ENCODE peak calls at places on chromosomes 16 and 17, in five cellular contexts. One of them, this sample, is unnamed.

GRCh38 chr16:7013990-7014389 is 318.7 kb upstream of the RBFOX1 start:
- DNase-seq in foreskin fibroblast: no peak
- DNase-seq in activated CD4-positive, alpha-beta T cell treated with anti-CD3 and anti-CD28 coated beads, Interleukin-2, amount 50 U/mL, for 1 hour: no peak
- DNase-seq in stomach: no peak
- DNase-seq in KG1: no peak
- DNase-seq in this sample: no peak

GRCh38 chr16:9306753-9307152 is 215.3 kb downstream of the HAPSTR1 start:
- DNase-seq in foreskin fibroblast: no peak
- DNase-seq in activated CD4-positive, alpha-beta T cell treated with anti-CD3 and anti-CD28 coated beads, Interleukin-2, amount 50 U/mL, for 1 hour: no peak
- DNase-seq in stomach: no peak
- DNase-seq in KG1: no peak
- DNase-seq in this sample: no peak

GRCh38 chr16:64914-65255 is 7.5 kb downstream of the RHBDF1 start:
- DNase-seq in foreskin fibroblast: no peak
- DNase-seq in activated CD4-positive, alpha-beta T cell treated with anti-CD3 and anti-CD28 coated beads, Interleukin-2, amount 50 U/mL, for 1 hour: no peak
- DNase-seq in stomach: no peak
- DNase-seq in KG1: no peak
- DNase-seq in this sample: no peak

GRCh38 chr16:72400257-72401078 is 228.5 kb upstream of the PMFBP1 start:
- DNase-seq in foreskin fibroblast: peak
- DNase-seq in activated CD4-positive, alpha-beta T cell treated with anti-CD3 and anti-CD28 coated beads, Interleukin-2, amount 50 U/mL, for 1 hour: peak
- DNase-seq in stomach: no peak
- DNase-seq in KG1: peak
- DNase-seq in this sample: no peak

GRCh38 chr17:48577946-48578615 is at the start of gene HOXB4:
- DNase-seq in foreskin fibroblast: no peak
- DNase-seq in activated CD4-positive, alpha-beta T cell treated with anti-CD3 and anti-CD28 coated beads, Interleukin-2, amount 50 U/mL, for 1 hour: peak
- DNase-seq in stomach: peak
- DNase-seq in KG1: no peak
- DNase-seq in this sample: peak

GRCh38 chr17:67563692-67564228 is 154.0 kb upstream of the NOL11 start:
- DNase-seq in foreskin fibroblast: no peak
- DNase-seq in activated CD4-positive, alpha-beta T cell treated with anti-CD3 and anti-CD28 coated beads, Interleukin-2, amount 50 U/mL, for 1 hour: no peak
- DNase-seq in stomach: no peak
- DNase-seq in KG1: no peak
- DNase-seq in this sample: no peak

GRCh38 chr16:68272501-68273209 is 8.3 kb downstream of the SLC7A6 start:
- DNase-seq in foreskin fibroblast: no peak
- DNase-seq in activated CD4-positive, alpha-beta T cell treated with anti-CD3 and anti-CD28 coated beads, Interleukin-2, amount 50 U/mL, for 1 hour: peak
- DNase-seq in stomach: peak
- DNase-seq in KG1: no peak
- DNase-seq in this sample: no peak

GRCh38 chr16:75764154-75764768 is 38.0 kb upstream of the CPHXL start:
- DNase-seq in foreskin fibroblast: peak
- DNase-seq in activated CD4-positive, alpha-beta T cell treated with anti-CD3 and anti-CD28 coated beads, Interleukin-2, amount 50 U/mL, for 1 hour: peak
- DNase-seq in stomach: peak
- DNase-seq in KG1: peak
- DNase-seq in this sample: peak

GRCh38 chr17:9132944-9133610 is 111.8 kb downstream of the NTN1 start:
- DNase-seq in foreskin fibroblast: no peak
- DNase-seq in activated CD4-positive, alpha-beta T cell treated with anti-CD3 and anti-CD28 coated beads, Interleukin-2, amount 50 U/mL, for 1 hour: no peak
- DNase-seq in stomach: peak
- DNase-seq in KG1: no peak
- DNase-seq in this sample: no peak

GRCh38 chr17:78933959-78934568 is 8.9 kb upstream of the TIMP2 start:
- DNase-seq in foreskin fibroblast: peak
- DNase-seq in activated CD4-positive, alpha-beta T cell treated with anti-CD3 and anti-CD28 coated beads, Interleukin-2, amount 50 U/mL, for 1 hour: no peak
- DNase-seq in stomach: peak
- DNase-seq in KG1: no peak
- DNase-seq in this sample: peak

GRCh38 chr17:15261063-15261817 is 3.9 kb downstream of the PMP22 start:
- DNase-seq in foreskin fibroblast: peak
- DNase-seq in activated CD4-positive, alpha-beta T cell treated with anti-CD3 and anti-CD28 coated beads, Interleukin-2, amount 50 U/mL, for 1 hour: no peak
- DNase-seq in stomach: peak
- DNase-seq in KG1: no peak
- DNase-seq in this sample: peak

GRCh38 chr16:11669380-11670146 is 1.3 kb downstream of the SNN start:
- DNase-seq in foreskin fibroblast: peak
- DNase-seq in activated CD4-positive, alpha-beta T cell treated with anti-CD3 and anti-CD28 coated beads, Interleukin-2, amount 50 U/mL, for 1 hour: no peak
- DNase-seq in stomach: no peak
- DNase-seq in KG1: no peak
- DNase-seq in this sample: no peak